ENCODE peak calls at places on chromosome 21, in four cellular contexts. Z is HepG2, K is MM.1S, I is lower lobe of right lung. H is an unnamed sample.

GRCh38 chr21:15515908-15516307 is 213.9 kb upstream of the USP25 start:
- DNase-seq in Z (no peak), K (no peak), I (no peak), H (no peak)

GRCh38 chr21:41877901-41878830 is 978 bp downstream of the PRDM15 start:
- DNase-seq in Z (no peak), K (peak; percentile 67), I (peak; percentile 63), H (peak; percentile 39)

GRCh38 chr21:32807717-32808380 is 36.3 kb upstream of the PAXBP1 start:
- DNase-seq in Z (no peak), K (no peak), I (no peak), H (peak; percentile 45)

GRCh38 chr21:42820513-42821465 is 58.5 kb downstream of the WDR4 start:
- DNase-seq in Z (peak; percentile 26), K (no peak), I (no peak), H (no peak)

GRCh38 chr21:45228171-45228641 is 59.5 kb downstream of the POFUT2 start:
- DNase-seq in Z (peak; percentile 12), K (no peak), I (no peak), H (peak; percentile 91)

GRCh38 chr21:45532826-45533730 is 9.2 kb downstream of the SLC19A1 start:
- DNase-seq in Z (no peak), K (no peak), I (peak; percentile 56), H (no peak)

GRCh38 chr21:30166705-30167104 is at the start of gene CLDN17:
- DNase-seq in Z (no peak), K (no peak), I (no peak), H (no peak)

GRCh38 chr21:42562816-42563215 is 49.2 kb downstream of the SLC37A1 start:
- DNase-seq in Z (no peak), K (no peak), I (peak; percentile 33), H (no peak)

GRCh38 chr21:41631564-41632461 is 123.9 kb upstream of the TMPRSS2 start:
- DNase-seq in Z (no peak), K (peak; percentile 33), I (peak; percentile 75), H (peak; percentile 84)

GRCh38 chr21:41564871-41565281 is 56.9 kb upstream of the TMPRSS2 start:
- DNase-seq in Z (peak; percentile 7), K (peak; percentile 71), I (no peak), H (peak; percentile 66)

GRCh38 chr21:41900401-41900800 is 21.3 kb upstream of the PRDM15 start:
- DNase-seq in Z (no peak), K (no peak), I (no peak), H (peak; percentile 17)

GRCh38 chr21:45388011-45388521 is 16.9 kb upstream of the COL18A1 start:
- DNase-seq in Z (no peak), K (no peak), I (peak; percentile 24), H (no peak)

GRCh38 chr21:46319192-46319591 is 4.5 kb downstream of the C21orf58 start:
- DNase-seq in Z (no peak), K (no peak), I (no peak), H (no peak)

GRCh38 chr21:46509760-46510159 is 51.1 kb downstream of the DIP2A start:
- DNase-seq in Z (peak; percentile 87), K (no peak), I (no peak), H (peak; percentile 88)

GRCh38 chr21:16942703-16943102 is 570.1 kb upstream of the CXADR start:
- DNase-seq in Z (peak; percentile 35), K (peak; percentile 43), I (no peak), H (peak; percentile 58)
- TF ChIP-seq CTCF in Z (peak; percentile 57), K (peak; percentile 60), I (no peak), H (peak; percentile 77)

GRCh38 chr21:33981341-33982101 is 65.9 kb upstream of the ATP5PO start:
- DNase-seq in Z (no peak), K (no peak), I (no peak), H (no peak)
- TF ChIP-seq CTCF in Z (no peak), K (no peak), I (no peak), H (no peak)

GRCh38 chr21:21688877-21689276 is 690.7 kb downstream of the NCAM2 start:
- DNase-seq in Z (no peak), K (peak; percentile 65), I (no peak), H (no peak)
- TF ChIP-seq CTCF in Z (no peak), K (peak; percentile 80), I (no peak), H (no peak)

GRCh38 chr21:36263797-36264196 is 56.2 kb upstream of the MORC3 start:
- DNase-seq in Z (no peak), K (no peak), I (no peak), H (no peak)

GRCh38 chr21:36257657-36258056 is 62.3 kb upstream of the MORC3 start:
- DNase-seq in Z (no peak), K (no peak), I (no peak), H (no peak)

GRCh38 chr21:36261459-36261858 is 58.5 kb upstream of the MORC3 start:
- DNase-seq in Z (no peak), K (no peak), I (no peak), H (peak; percentile 17)

GRCh38 chr21:36260030-36260787 is 59.8 kb upstream of the MORC3 start:
- DNase-seq in Z (peak; percentile 55), K (peak; percentile 87), I (no peak), H (peak; percentile 68)

GRCh38 chr21:36260802-36261201 is 59.2 kb upstream of the MORC3 start:
- DNase-seq in Z (no peak), K (no peak), I (no peak), H (no peak)
- TF ChIP-seq CTCF in Z (no peak), K (no peak), I (no peak), H (no peak)

GRCh38 chr21:7957713-7958064 is 2563.7 kb upstream of the TPTE start:
- DNase-seq in Z (no peak), K (no peak), I (no peak), H (no peak)
- TF ChIP-seq CTCF in Z (no peak), K (no peak), I (no peak), H (no peak)

GRCh38 chr21:37874481-37874880 is 41.8 kb downstream of the KCNJ6 start:
- DNase-seq in Z (no peak), K (no peak), I (no peak), H (no peak)

GRCh38 chr21:37871121-37871862 is 45.0 kb downstream of the KCNJ6 start:
- DNase-seq in Z (no peak), K (no peak), I (no peak), H (peak; percentile 56)

GRCh38 chr21:37870229-37870628 is 46.0 kb downstream of the KCNJ6 start:
- DNase-seq in Z (no peak), K (no peak), I (no peak), H (no peak)

GRCh38 chr21:37874904-37875780 is 41.1 kb downstream of the KCNJ6 start:
- DNase-seq in Z (no peak), K (peak; percentile 74), I (no peak), H (no peak)

DNA sequence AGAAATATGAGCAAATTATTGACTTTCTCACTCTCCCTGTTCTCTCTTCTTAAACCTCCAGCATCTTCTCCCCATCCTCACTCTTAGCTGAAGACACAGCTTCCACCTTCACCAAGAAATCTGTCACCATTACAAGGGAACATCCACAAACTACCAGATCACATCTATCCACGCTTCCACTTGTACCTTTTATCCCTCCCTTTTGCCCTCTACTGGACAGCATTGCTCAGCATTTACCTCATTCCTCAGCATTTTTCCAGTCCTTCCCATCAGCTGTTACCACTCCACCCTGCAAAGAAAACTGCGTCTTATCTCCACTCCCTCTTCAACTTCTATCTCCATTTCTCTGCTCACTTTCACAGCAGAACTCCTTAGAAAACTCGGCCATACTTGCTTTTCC is 42.6 kb downstream of the KCNJ6 start:
- DNase-seq in Z (no peak), K (no peak), I (no peak), H (no peak)
- TF ChIP-seq CTCF in Z (no peak), K (no peak), I (no peak), H (no peak)

GRCh38 chr21:39968010-39968409 is 100.8 kb downstream of the PCP4 start:
- DNase-seq in Z (no peak), K (peak; percentile 64), I (no peak), H (no peak)
- TF ChIP-seq CTCF in Z (no peak), K (peak; percentile 97), I (no peak), H (no peak)

GRCh38 chr21:26958792-26959191 is 8.1 kb downstream of the ADAMTS5 start:
- DNase-seq in Z (no peak), K (no peak), I (no peak), H (no peak)

GRCh38 chr21:26964379-26964778 is 2.5 kb downstream of the ADAMTS5 start:
- DNase-seq in Z (no peak), K (no peak), I (no peak), H (no peak)

GRCh38 chr21:26965091-26965566 is 1.8 kb downstream of the ADAMTS5 start:
- DNase-seq in Z (no peak), K (no peak), I (no peak), H (no peak)

GRCh38 chr21:26962516-26963305 is 4.2 kb downstream of the ADAMTS5 start:
- DNase-seq in Z (no peak), K (no peak), I (no peak), H (no peak)

GRCh38 chr21:26961704-26962103 is 5.2 kb downstream of the ADAMTS5 start:
- DNase-seq in Z (no peak), K (no peak), I (no peak), H (no peak)
- TF ChIP-seq CTCF in Z (no peak), K (no peak), I (peak; percentile 25), H (no peak)

GRCh38 chr21:22575165-22575584 is 1577.0 kb downstream of the NCAM2 start:
- DNase-seq in Z (no peak), K (peak; percentile 48), I (no peak), H (no peak)
- TF ChIP-seq CTCF in Z (no peak), K (peak; percentile 45), I (peak; percentile 13), H (no peak)